ENCODE peak calls at places on chromosomes 7 and 10, in seven cellular contexts. B, N, E, L, F, Z and K are unnamed samples.

GRCh38 chr7:7970620-7971307 is 2.2 kb downstream of the GLCCI1 start:
- DNase-seq in B (no peak), N (no peak), E (no peak), L (no peak), F (no peak), Z (peak), K (peak)

GRCh38 chr10:29130190-29130673 is 158.6 kb upstream of the LYZL1 start:
- DNase-seq in B (no peak), N (peak), E (no peak), L (peak), F (no peak), Z (peak), K (no peak)

GRCh38 chr7:40356871-40357676 is 222.3 kb downstream of the SUGCT start:
- DNase-seq in B (no peak), N (no peak), E (no peak), L (no peak), F (no peak), Z (peak), K (peak)

GRCh38 chr7:68364871-68365625 is 1233.2 kb upstream of the AUTS2 start:
- DNase-seq in B (no peak), N (no peak), E (no peak), L (no peak), F (no peak), Z (no peak), K (no peak)

GRCh38 chr7:129169171-129169643 is 19.2 kb upstream of the SMO start:
- DNase-seq in B (no peak), N (no peak), E (no peak), L (no peak), F (peak), Z (no peak), K (no peak)

GRCh38 chr7:135235841-135236240 is 2.2 kb downstream of the STRA8 start:
- DNase-seq in B (no peak), N (no peak), E (no peak), L (no peak), F (no peak), Z (no peak), K (no peak)

GRCh38 chr7:44184221-44184873 is 4.9 kb downstream of the GCK start:
- DNase-seq in B (no peak), N (peak), E (peak), L (no peak), F (no peak), Z (peak), K (peak)

GRCh38 chr10:29734640-29734979 is 99.8 kb upstream of the SVIL start:
- DNase-seq in B (no peak), N (no peak), E (no peak), L (no peak), F (no peak), Z (no peak), K (no peak)